ENCODE peak calls at places on chromosome 6, in four cellular contexts. C is breast epithelium, L is cardiac muscle cell, P is GM23248. Z is an unnamed sample.

GRCh38 chr6:36956111-36956820 is 1.7 kb downstream of the PI16 start:
- DNase-seq in C (peak; percentile 40), L (no peak), P (peak; percentile 57), Z (no peak)

GRCh38 chr6:166955121-166955864 is 1.1 kb downstream of the RNASET2 start:
- DNase-seq in C (no peak), L (peak; percentile 32), P (no peak), Z (peak; percentile 24)

GRCh38 chr6:89749918-89750317 is 69.7 kb downstream of the MDN1 start:
- DNase-seq in C (no peak), L (no peak), P (no peak), Z (no peak)

GRCh38 chr6:11242709-11243108 is 10.2 kb upstream of the NEDD9 start:
- DNase-seq in C (no peak), L (no peak), P (peak; percentile 21), Z (no peak)

GRCh38 chr6:139323511-139324445 is 32.0 kb upstream of the TXLNB start:
- DNase-seq in C (peak; percentile 55), L (no peak), P (peak; percentile 69), Z (peak; percentile 43)

GRCh38 chr6:137867685-137868509 is 838 bp downstream of the TNFAIP3 start:
- DNase-seq in C (no peak), L (peak; percentile 27), P (peak; percentile 53), Z (peak; percentile 35)

GRCh38 chr6:124956018-124956417 is 6.2 kb upstream of the RNF217 start:
- DNase-seq in C (no peak), L (no peak), P (no peak), Z (no peak)

GRCh38 chr6:111765681-111766523 is 107.3 kb downstream of the FYN start:
- DNase-seq in C (no peak), L (no peak), P (peak; percentile 33), Z (no peak)

GRCh38 chr6:19839237-19839546 is 2.0 kb downstream of the ID4 start:
- DNase-seq in C (no peak), L (no peak), P (no peak), Z (no peak)

GRCh38 chr6:151652338-151652737 is 155.1 kb upstream of the ESR1 start:
- DNase-seq in C (no peak), L (no peak), P (no peak), Z (no peak)

GRCh38 chr6:81766482-81767069 is 14.1 kb upstream of the TENT5A start:
- DNase-seq in C (no peak), L (no peak), P (peak; percentile 79), Z (no peak)

GRCh38 chr6:84805145-84805544 is 40.7 kb upstream of the TBX18 start:
- DNase-seq in C (no peak), L (no peak), P (no peak), Z (no peak)

GRCh38 chr6:3867616-3868502 is 18.7 kb downstream of the FAM50B start:
- DNase-seq in C (no peak), L (no peak), P (peak; percentile 87), Z (no peak)

GRCh38 chr6:25415701-25416100 is 136.5 kb downstream of the CARMIL1 start:
- DNase-seq in C (no peak), L (no peak), P (no peak), Z (peak; percentile 40)

GRCh38 chr6:36120539-36120938 is 9.8 kb upstream of the MAPK13 start:
- DNase-seq in C (peak; percentile 39), L (no peak), P (no peak), Z (no peak)

GRCh38 chr6:53892707-53893106 is 97.9 kb downstream of the LRRC1 start:
- DNase-seq in C (no peak), L (no peak), P (no peak), Z (no peak)

GRCh38 chr6:10434235-10434634 is 19.4 kb upstream of the TFAP2A start:
- DNase-seq in C (no peak), L (no peak), P (no peak), Z (no peak)

GRCh38 chr6:132275253-132275970 is 125.9 kb downstream of the MOXD1 start:
- DNase-seq in C (no peak), L (no peak), P (no peak), Z (no peak)

GRCh38 chr6:110681543-110682459 is 133.5 kb downstream of the CDK19 start:
- DNase-seq in C (no peak), L (no peak), P (peak; percentile 8), Z (no peak)

GRCh38 chr6:36577298-36577697 is 16.9 kb upstream of the SRSF3 start:
- DNase-seq in C (peak; percentile 73), L (no peak), P (peak; percentile 93), Z (no peak)

GRCh38 chr6:25277857-25278256 is 1.3 kb upstream of the CARMIL1 start:
- DNase-seq in C (no peak), L (no peak), P (no peak), Z (no peak)

GRCh38 chr6:5132741-5133140 is 47.6 kb downstream of the PPP1R3G start:
- DNase-seq in C (peak; percentile 20), L (no peak), P (peak; percentile 93), Z (no peak)

GRCh38 chr6:157574851-157575424 is 193.9 kb downstream of the ZDHHC14 start:
- DNase-seq in C (no peak), L (no peak), P (no peak), Z (no peak)

GRCh38 chr6:160060920-160061447 is 60.6 kb upstream of the SLC22A1 start:
- DNase-seq in C (no peak), L (no peak), P (no peak), Z (no peak)

GRCh38 chr6:89186762-89187161 is 30.4 kb downstream of the GABRR1 start:
- DNase-seq in C (no peak), L (no peak), P (no peak), Z (no peak)

GRCh38 chr6:1610497-1611321 is 994 bp downstream of the FOXC1 start:
- DNase-seq in C (no peak), L (no peak), P (peak; percentile 71), Z (no peak)

GRCh38 chr6:7728855-7729590 is 3.1 kb downstream of the BMP6 start:
- DNase-seq in C (no peak), L (no peak), P (peak; percentile 38), Z (no peak)

GRCh38 chr6:90297124-90297865 is 652 bp upstream of the BACH2 start:
- DNase-seq in C (no peak), L (peak; percentile 23), P (no peak), Z (no peak)

GRCh38 chr6:131177996-131178395 is 42.7 kb downstream of the AKAP7 start:
- DNase-seq in C (no peak), L (no peak), P (no peak), Z (no peak)

GRCh38 chr6:48229849-48230248 is 118.9 kb upstream of the PTCHD4 start:
- DNase-seq in C (no peak), L (no peak), P (no peak), Z (no peak)

GRCh38 chr6:33826537-33826936 is 22.7 kb upstream of the MLN start:
- DNase-seq in C (no peak), L (no peak), P (no peak), Z (no peak)
- H3K4me1 ChIP-seq in C (no peaks in the 10 kb centered on the region), L (peaks cover 7% of the 10 kb centered on the region), P (no peaks in the 10 kb centered on the region), Z (no peaks in the 10 kb centered on the region)

DNA sequence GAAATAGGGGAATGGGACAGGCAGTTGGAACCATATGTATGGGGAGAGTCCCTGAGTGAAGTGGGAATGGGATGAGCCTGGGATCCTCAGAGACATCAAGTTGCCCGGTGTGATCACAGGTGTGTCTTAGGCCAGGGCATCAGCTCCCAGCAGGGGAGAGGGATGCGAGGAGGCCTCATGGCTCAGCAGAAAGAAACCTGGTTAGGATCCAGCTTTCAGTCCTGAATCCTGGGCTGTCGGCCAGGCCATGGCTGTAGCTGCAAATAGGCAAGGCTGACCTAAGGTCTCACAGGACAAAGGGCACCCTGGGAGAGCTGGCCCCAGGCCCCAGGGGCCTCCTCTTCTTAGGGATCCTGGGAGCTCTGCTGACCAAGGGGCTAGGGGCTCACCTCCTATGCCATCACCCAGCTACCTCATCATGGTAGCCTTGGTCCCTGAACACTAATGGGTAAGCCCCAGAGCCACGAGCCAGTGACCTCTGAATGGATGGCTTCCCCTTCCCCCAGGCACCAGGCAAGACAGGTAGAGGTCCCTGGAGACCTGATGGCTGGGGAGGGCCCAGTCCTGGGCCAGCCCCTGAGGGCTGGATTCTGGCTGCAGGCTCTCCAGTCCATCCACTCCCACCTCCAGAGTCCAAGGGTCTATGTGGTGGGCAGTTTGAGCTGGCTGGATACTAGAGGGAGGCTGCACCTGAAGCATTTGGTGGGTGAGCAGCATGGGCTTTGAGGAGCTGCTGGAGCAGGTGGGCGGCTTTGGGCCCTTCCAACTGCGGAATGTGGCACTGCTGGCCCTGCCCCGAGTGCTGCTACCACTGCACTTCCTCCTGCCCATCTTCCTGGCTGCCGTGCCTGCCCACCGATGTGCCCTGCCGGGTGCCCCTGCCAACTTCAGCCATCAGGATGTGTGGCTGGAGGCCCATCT is at the start of gene SLC22A7:
- DNase-seq in C (no peak), L (no peak), P (peak; percentile 24), Z (no peak)
- H3K4me3 ChIP-seq in C (no peak within 1 kb of the TSS), L (no peak within 1 kb of the TSS), P (no peak within 1 kb of the TSS), Z (no peak within 1 kb of the TSS)

GRCh38 chr6:148345578-148345977 is 2.9 kb downstream of the SASH1 start:
- DNase-seq in C (no peak), L (no peak), P (no peak), Z (no peak)

GRCh38 chr6:148348335-148348734 is 5.7 kb downstream of the SASH1 start:
- DNase-seq in C (no peak), L (no peak), P (no peak), Z (no peak)

GRCh38 chr6:148348778-148349177 is 6.1 kb downstream of the SASH1 start:
- DNase-seq in C (no peak), L (no peak), P (no peak), Z (no peak)

GRCh38 chr6:148349466-148349865 is 6.8 kb downstream of the SASH1 start:
- DNase-seq in C (no peak), L (no peak), P (no peak), Z (no peak)

DNA sequence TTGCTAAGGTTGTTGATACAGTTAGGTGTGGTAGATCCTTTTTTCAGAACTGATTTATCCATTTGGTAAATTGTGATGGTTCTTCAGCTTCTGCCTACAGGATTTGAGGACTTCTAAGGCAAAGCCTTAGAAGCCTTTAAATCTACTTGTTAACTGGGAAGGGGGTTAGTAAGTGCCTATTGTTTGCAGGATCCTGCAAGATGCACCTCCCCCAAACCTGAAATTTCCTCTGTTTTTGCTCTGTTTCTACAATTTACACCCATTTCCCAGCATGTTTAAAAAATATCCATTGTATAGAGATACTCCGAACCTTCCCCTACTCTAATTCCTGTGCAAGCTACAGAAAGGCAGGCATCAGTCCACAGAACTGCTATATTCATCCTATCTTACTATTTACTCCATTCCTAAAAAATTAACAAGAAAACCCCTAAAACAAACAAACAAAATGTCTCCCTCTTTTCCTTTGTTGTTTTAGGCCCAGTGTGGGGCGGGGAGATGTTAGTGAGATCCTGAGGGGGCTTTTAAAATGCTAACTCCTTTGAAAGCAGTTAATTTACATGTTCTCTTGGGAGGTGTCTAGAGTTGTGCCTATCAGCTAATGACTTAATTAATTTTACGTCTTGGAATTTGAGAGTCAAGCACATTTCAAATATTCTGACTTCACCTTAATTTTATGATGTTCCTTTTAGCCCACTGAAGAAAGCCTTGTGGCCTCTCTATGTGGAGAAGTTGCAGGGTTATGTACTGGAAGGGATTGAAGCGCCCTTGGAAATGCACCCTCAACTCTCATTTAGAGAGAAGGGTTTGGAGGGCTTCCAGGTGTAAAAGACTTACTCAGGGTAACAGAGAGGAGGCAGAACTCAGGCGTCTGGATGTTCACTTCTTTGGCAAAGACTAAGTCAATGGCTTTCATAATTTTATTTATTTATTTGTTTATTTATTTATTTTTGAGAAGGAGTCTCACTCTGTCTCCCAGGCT is 4.7 kb downstream of the SASH1 start:
- DNase-seq in C (no peak), L (no peak), P (no peak), Z (no peak)
- H3K36me3 ChIP-seq in C (no peaks in the 10 kb centered on the region), L (no peaks in the 10 kb centered on the region), P (no peaks in the 10 kb centered on the region), Z (no peaks in the 10 kb centered on the region)

DNA sequence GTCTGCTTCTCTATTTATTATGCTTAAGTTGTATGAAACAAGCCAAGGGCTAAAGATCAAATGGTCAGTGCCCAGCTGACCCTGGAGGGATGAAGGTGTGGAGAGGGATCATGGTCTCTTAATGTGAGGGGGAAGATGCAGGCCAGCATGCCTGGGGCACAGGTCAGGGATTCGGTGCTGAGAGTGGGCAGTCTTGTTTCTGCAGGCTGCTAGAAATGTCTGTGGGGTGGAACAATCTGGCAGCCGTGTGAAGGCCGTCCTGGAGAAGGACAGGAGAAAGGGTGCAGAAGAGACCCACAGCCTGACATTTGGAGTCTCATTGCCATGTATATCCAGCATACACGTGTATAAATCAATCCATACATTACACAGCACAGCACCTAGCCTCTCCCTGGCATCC is 258.3 kb upstream of the MOCS1 start:
- DNase-seq in C (no peak), L (no peak), P (no peak), Z (no peak)
- H3K4me1 ChIP-seq in C (no peaks in the 10 kb centered on the region), L (no peaks in the 10 kb centered on the region), P (no peaks in the 10 kb centered on the region), Z (no peaks in the 10 kb centered on the region)

Z was measured in HAP-1.